ENCODE peak calls at places on chromosomes 5 and 9, in eight cellular contexts. S, C, Z, U, K, X, P and F are unnamed samples.

GRCh38 chr9:117094493-117094892 is 320.4 kb downstream of the ASTN2 start:
- DNase-seq in X (no peak), U (no peak), P (no peak), K (no peak), C (no peak), S (no peak), Z (no peak), F (no peak)

GRCh38 chr5:42250-42649 is 49.7 kb upstream of the PLEKHG4B start:
- DNase-seq in Z (no peak), S (peak), P (no peak), K (no peak), X (no peak), U (no peak), C (no peak), F (no peak)

GRCh38 chr5:141485305-141486055 is 650 bp downstream of the PCDHGC4 start:
- DNase-seq in Z (no peak), X (no peak), P (no peak), S (no peak), K (no peak), C (no peak), U (peak), F (no peak)

GRCh38 chr5:6402939-6403338 is 24.6 kb upstream of the MED10 start:
- DNase-seq in Z (no peak), K (no peak), X (no peak), P (no peak), U (no peak), S (no peak), C (no peak), F (no peak)

GRCh38 chr5:72661405-72661804 is 154.2 kb upstream of the ZNF366 start:
- DNase-seq in S (no peak), X (no peak), K (peak), P (no peak), C (no peak), U (peak), Z (no peak), F (no peak)

GRCh38 chr5:137649228-137649890 is 86.5 kb downstream of the KLHL3 start:
- DNase-seq in K (peak), S (no peak), Z (peak), P (no peak), U (peak), X (no peak), C (no peak), F (no peak)

GRCh38 chr9:135641745-135642144 is 2.4 kb upstream of the GLT6D1 start:
- DNase-seq in C (no peak), S (no peak), P (no peak), K (no peak), Z (no peak), U (no peak), X (no peak), F (no peak)

GRCh38 chr9:108363321-108363720 is 492.5 kb downstream of the ACTL7B start:
- DNase-seq in U (peak), K (no peak), X (no peak), P (no peak), S (no peak), Z (no peak), C (no peak), F (no peak)

GRCh38 chr9:13750639-13751038 is 471.1 kb upstream of the MPDZ start:
- DNase-seq in Z (no peak), C (no peak), K (no peak), U (no peak), S (no peak), P (no peak), X (no peak), F (no peak)

GRCh38 chr5:153122416-153122815 is 368.1 kb upstream of the GRIA1 start:
- DNase-seq in X (no peak), P (no peak), S (no peak), Z (no peak), K (no peak), C (no peak), U (peak), F (peak)

GRCh38 chr5:132251220-132251725 is 6.2 kb upstream of the PDLIM4 start:
- DNase-seq in Z (no peak), K (peak), X (no peak), U (no peak), C (peak), P (no peak), S (no peak), F (no peak)

GRCh38 chr5:99060306-99061261 is 131.8 kb upstream of the CHD1 start:
- DNase-seq in U (peak), S (peak), Z (peak), C (peak), K (peak), P (peak), X (peak), F (peak)

GRCh38 chr9:69397384-69398214 is 72.6 kb downstream of the ENTREP1 start:
- DNase-seq in S (no peak), P (no peak), X (no peak), C (no peak), Z (peak), U (no peak), K (no peak), F (no peak)

GRCh38 chr9:20732118-20732517 is 48.1 kb downstream of the FOCAD start:
- DNase-seq in U (no peak), X (no peak), K (no peak), P (no peak), C (no peak), S (no peak), Z (no peak), F (no peak)

GRCh38 chr9:3848445-3849114 is 322.8 kb upstream of the RFX3 start:
- DNase-seq in Z (no peak), P (no peak), X (no peak), K (no peak), S (peak), U (peak), C (no peak), F (no peak)

GRCh38 chr9:95771556-95772280 is 103.8 kb upstream of the ERCC6L2 start:
- DNase-seq in K (no peak), P (no peak), U (no peak), Z (no peak), X (no peak), C (no peak), S (no peak), F (peak)